ENCODE peak calls at places on chromosomes 7 and 10, in six cellular contexts. One of them, this sample, is unnamed.

GRCh38 chr10:30583778-30584415 is 45.7 kb downstream of the LYZL2 start:
- DNase-seq in H1: no peak
- DNase-seq in H9: no peak
- DNase-seq in mesenchymal stem cell: peak
- DNase-seq in neuronal stem cell: no peak
- DNase-seq in IMR-90: peak
- DNase-seq in this sample: peak

GRCh38 chr10:93028881-93029280 is 31.7 kb upstream of the CYP26C1 start:
- DNase-seq in H1: no peak
- DNase-seq in H9: no peak
- DNase-seq in mesenchymal stem cell: peak
- DNase-seq in neuronal stem cell: no peak
- DNase-seq in IMR-90: peak
- DNase-seq in this sample: no peak

GRCh38 chr10:7260412-7260900 is 150.4 kb downstream of the SFMBT2 start:
- DNase-seq in H1: no peak
- DNase-seq in H9: peak
- DNase-seq in mesenchymal stem cell: peak
- DNase-seq in neuronal stem cell: peak
- DNase-seq in IMR-90: peak
- DNase-seq in this sample: peak

GRCh38 chr7:129827467-129827990 is 125.2 kb downstream of the UBE2H start:
- DNase-seq in H1: no peak
- DNase-seq in H9: no peak
- DNase-seq in mesenchymal stem cell: no peak
- DNase-seq in neuronal stem cell: no peak
- DNase-seq in IMR-90: no peak
- DNase-seq in this sample: no peak

GRCh38 chr10:48439031-48439430 is 132.6 kb downstream of the MAPK8 start:
- DNase-seq in H1: no peak
- DNase-seq in H9: no peak
- DNase-seq in mesenchymal stem cell: peak
- DNase-seq in neuronal stem cell: no peak
- DNase-seq in IMR-90: peak
- DNase-seq in this sample: no peak

GRCh38 chr7:38274927-38275326 is 1.5 kb upstream of the TARP start:
- DNase-seq in H1: no peak
- DNase-seq in H9: no peak
- DNase-seq in mesenchymal stem cell: no peak
- DNase-seq in neuronal stem cell: no peak
- DNase-seq in IMR-90: no peak
- DNase-seq in this sample: no peak

GRCh38 chr7:72072901-72073300 is 339.2 kb downstream of the CALN1 start:
- DNase-seq in H1: no peak
- DNase-seq in H9: no peak
- DNase-seq in mesenchymal stem cell: no peak
- DNase-seq in neuronal stem cell: no peak
- DNase-seq in IMR-90: no peak
- DNase-seq in this sample: no peak

GRCh38 chr10:102582181-102582580 is 62.1 kb upstream of the TRIM8 start:
- DNase-seq in H1: no peak
- DNase-seq in H9: no peak
- DNase-seq in mesenchymal stem cell: no peak
- DNase-seq in neuronal stem cell: no peak
- DNase-seq in IMR-90: no peak
- DNase-seq in this sample: no peak

GRCh38 chr10:88793747-88794299 is 8.7 kb upstream of the LIPM start:
- DNase-seq in H1: no peak
- DNase-seq in H9: no peak
- DNase-seq in mesenchymal stem cell: peak
- DNase-seq in neuronal stem cell: no peak
- DNase-seq in IMR-90: peak
- DNase-seq in this sample: no peak

GRCh38 chr10:130409931-130410330 is 273.7 kb downstream of the GLRX3 start:
- DNase-seq in H1: no peak
- DNase-seq in H9: peak
- DNase-seq in mesenchymal stem cell: no peak
- DNase-seq in neuronal stem cell: no peak
- DNase-seq in IMR-90: no peak
- DNase-seq in this sample: no peak

GRCh38 chr7:91135703-91136102 is 128.5 kb upstream of the FZD1 start:
- DNase-seq in H1: no peak
- DNase-seq in H9: no peak
- DNase-seq in mesenchymal stem cell: no peak
- DNase-seq in neuronal stem cell: no peak
- DNase-seq in IMR-90: no peak
- DNase-seq in this sample: no peak
- H4K91ac ChIP-seq in H1: no peak
- H4K91ac ChIP-seq in H9: no peak
- H4K91ac ChIP-seq in mesenchymal stem cell: no peak
- H4K91ac ChIP-seq in neuronal stem cell: no peak
- H4K91ac ChIP-seq in IMR-90: no peak
- H4K91ac ChIP-seq in this sample: no peak

GRCh38 chr10:132362151-132362611 is 30.2 kb downstream of the LRRC27 start:
- DNase-seq in H1: no peak
- DNase-seq in H9: no peak
- DNase-seq in mesenchymal stem cell: no peak
- DNase-seq in neuronal stem cell: no peak
- DNase-seq in IMR-90: no peak
- DNase-seq in this sample: no peak

GRCh38 chr10:132360766-132361447 is 28.9 kb downstream of the LRRC27 start:
- DNase-seq in H1: peak
- DNase-seq in H9: peak
- DNase-seq in mesenchymal stem cell: no peak
- DNase-seq in neuronal stem cell: no peak
- DNase-seq in IMR-90: no peak
- DNase-seq in this sample: peak

GRCh38 chr10:132363376-132363775 is 31.4 kb downstream of the LRRC27 start:
- DNase-seq in H1: no peak
- DNase-seq in H9: no peak
- DNase-seq in mesenchymal stem cell: no peak
- DNase-seq in neuronal stem cell: no peak
- DNase-seq in IMR-90: no peak
- DNase-seq in this sample: no peak

GRCh38 chr10:132359305-132360040 is 27.5 kb downstream of the LRRC27 start:
- DNase-seq in H1: no peak
- DNase-seq in H9: no peak
- DNase-seq in mesenchymal stem cell: no peak
- DNase-seq in neuronal stem cell: no peak
- DNase-seq in IMR-90: no peak
- DNase-seq in this sample: peak

GRCh38 chr10:132361581-132362101 is 29.6 kb downstream of the LRRC27 start:
- DNase-seq in H1: no peak
- DNase-seq in H9: no peak
- DNase-seq in mesenchymal stem cell: no peak
- DNase-seq in neuronal stem cell: no peak
- DNase-seq in IMR-90: no peak
- DNase-seq in this sample: no peak
- H4K91ac ChIP-seq in H1: no peak
- H4K91ac ChIP-seq in H9: no peak
- H4K91ac ChIP-seq in mesenchymal stem cell: peak
- H4K91ac ChIP-seq in neuronal stem cell: no peak
- H4K91ac ChIP-seq in IMR-90: no peak
- H4K91ac ChIP-seq in this sample: no peak

GRCh38 chr7:51521054-51521453 is 204.4 kb upstream of the COBL start:
- DNase-seq in H1: no peak
- DNase-seq in H9: no peak
- DNase-seq in mesenchymal stem cell: no peak
- DNase-seq in neuronal stem cell: no peak
- DNase-seq in IMR-90: no peak
- DNase-seq in this sample: no peak
- H4K91ac ChIP-seq in H1: no peak
- H4K91ac ChIP-seq in H9: no peak
- H4K91ac ChIP-seq in mesenchymal stem cell: no peak
- H4K91ac ChIP-seq in neuronal stem cell: no peak
- H4K91ac ChIP-seq in IMR-90: no peak
- H4K91ac ChIP-seq in this sample: no peak

GRCh38 chr10:100810091-100810834 is 64.9 kb downstream of the PAX2 start:
- DNase-seq in H1: no peak
- DNase-seq in H9: no peak
- DNase-seq in mesenchymal stem cell: no peak
- DNase-seq in neuronal stem cell: no peak
- DNase-seq in IMR-90: no peak
- DNase-seq in this sample: no peak
- H4K91ac ChIP-seq in H1: no peak
- H4K91ac ChIP-seq in H9: no peak
- H4K91ac ChIP-seq in mesenchymal stem cell: no peak
- H4K91ac ChIP-seq in neuronal stem cell: no peak
- H4K91ac ChIP-seq in IMR-90: no peak
- H4K91ac ChIP-seq in this sample: no peak

DNA sequence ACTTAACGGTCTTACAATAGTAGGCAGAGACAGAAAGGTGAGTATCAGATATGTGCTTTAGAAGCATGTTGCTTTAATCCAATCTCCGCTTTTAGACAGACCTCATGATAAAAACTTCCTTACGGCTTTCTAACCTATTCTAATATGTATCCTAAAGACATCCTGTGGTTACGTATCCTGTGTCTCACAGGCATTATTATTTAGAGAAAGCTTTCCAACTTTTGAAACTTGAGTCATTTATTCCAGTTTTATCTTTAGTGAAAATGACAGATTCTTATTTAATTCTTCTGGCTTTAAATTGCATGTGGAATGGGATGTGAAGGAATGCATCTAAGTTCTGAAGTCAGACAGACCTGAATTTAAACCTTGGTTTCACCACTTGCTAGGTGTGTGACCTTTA is 118.9 kb downstream of the OTUD1 start:
- DNase-seq in H1: no peak
- DNase-seq in H9: no peak
- DNase-seq in mesenchymal stem cell: no peak
- DNase-seq in neuronal stem cell: no peak
- DNase-seq in IMR-90: no peak
- DNase-seq in this sample: no peak
- H4K91ac ChIP-seq in H1: no peak
- H4K91ac ChIP-seq in H9: no peak
- H4K91ac ChIP-seq in mesenchymal stem cell: no peak
- H4K91ac ChIP-seq in neuronal stem cell: no peak
- H4K91ac ChIP-seq in IMR-90: no peak
- H4K91ac ChIP-seq in this sample: no peak

This sample was measured in trophoblast cell.